ENCODE peak calls at places on chromosomes 12 and 14, in five cellular contexts. M, K, R, A and O are unnamed samples.

GRCh38 chr12:53098982-53099651 is 1.6 kb downstream of the IGFBP6 start:
- DNase-seq in A (peak), R (peak), M (peak), K (peak), O (peak)

GRCh38 chr14:77065851-77066554 is 32.1 kb upstream of the CIPC start:
- DNase-seq in R (no peak), A (no peak), K (no peak), M (no peak), O (no peak)

GRCh38 chr14:87952307-87953094 is 40.5 kb downstream of the GALC start:
- DNase-seq in K (no peak), R (no peak), M (no peak), A (no peak), O (peak)

GRCh38 chr12:3160081-3160480 is 82.9 kb downstream of the TSPAN9 start:
- DNase-seq in K (no peak), M (no peak), R (peak), A (no peak), O (no peak)

GRCh38 chr12:91590991-91591987 is 408.7 kb upstream of the DCN start:
- DNase-seq in M (no peak), A (no peak), R (no peak), K (no peak), O (no peak)

GRCh38 chr14:57982802-57983201 is 116.9 kb upstream of the SLC35F4 start:
- DNase-seq in K (no peak), M (no peak), A (no peak), R (peak), O (no peak)

GRCh38 chr12:51954465-51955361 is 3.2 kb downstream of the ACVR1B start:
- DNase-seq in M (no peak), R (peak), K (no peak), A (no peak), O (no peak)

GRCh38 chr12:93518725-93519124 is 51.4 kb downstream of the MRPL42 start:
- DNase-seq in A (no peak), M (no peak), R (peak), K (no peak), O (peak)

GRCh38 chr14:61326847-61327246 is 5.5 kb downstream of the PRKCH start:
- DNase-seq in K (no peak), R (peak), A (no peak), M (peak), O (no peak)

GRCh38 chr12:5665615-5666014 is 233.7 kb downstream of the NTF3 start:
- DNase-seq in R (no peak), K (no peak), A (no peak), M (no peak), O (peak)

GRCh38 chr12:6953417-6954315 is 2.5 kb downstream of the PTPN6 start:
- DNase-seq in K (no peak), M (no peak), R (peak), A (peak), O (peak)

GRCh38 chr12:82672811-82673495 is 13.8 kb upstream of the TMTC2 start:
- DNase-seq in A (no peak), M (no peak), K (no peak), R (peak), O (peak)

GRCh38 chr14:53093206-53093605 is 59.9 kb downstream of the DDHD1 start:
- DNase-seq in M (no peak), K (no peak), A (no peak), R (peak), O (no peak)

GRCh38 chr14:94306047-94306978 is 13.2 kb upstream of the SERPINA10 start:
- DNase-seq in M (no peak), R (no peak), K (no peak), A (no peak), O (no peak)

GRCh38 chr12:7068240-7068993 is 7.9 kb downstream of the C1S start:
- DNase-seq in M (no peak), K (no peak), A (no peak), R (peak), O (no peak)

GRCh38 chr12:51751657-51752056 is 96.9 kb downstream of the FIGNL2 start:
- DNase-seq in A (no peak), M (peak), R (peak), K (peak), O (no peak)

GRCh38 chr14:92690171-92691011 is 58.0 kb downstream of the LGMN start:
- DNase-seq in R (peak), K (no peak), A (no peak), M (no peak), O (no peak)

GRCh38 chr14:71713061-71713850 is 219.0 kb upstream of the RGS6 start:
- DNase-seq in K (no peak), M (no peak), R (no peak), A (no peak), O (peak)

GRCh38 chr14:77271113-77271710 is at the start of gene NGB:
- DNase-seq in M (no peak), R (no peak), K (no peak), A (no peak), O (no peak)

GRCh38 chr12:40152783-40153383 is 47.0 kb upstream of the SLC2A13 start:
- DNase-seq in K (no peak), R (peak), A (peak), M (no peak), O (peak)

GRCh38 chr12:2575245-2575644 is 219.5 kb upstream of the FKBP4 start:
- DNase-seq in A (no peak), R (no peak), K (no peak), M (no peak), O (no peak)

GRCh38 chr12:104722541-104723534 is 235.3 kb downstream of the SLC41A2 start:
- DNase-seq in A (no peak), K (no peak), R (no peak), M (no peak), O (no peak)

GRCh38 chr12:11652351-11653040 is 3.0 kb downstream of the ETV6 start:
- DNase-seq in M (no peak), K (no peak), R (peak), A (no peak), O (peak)

GRCh38 chr12:13095266-13095995 is 8.0 kb downstream of the GSG1 start:
- DNase-seq in K (no peak), M (no peak), A (no peak), R (no peak), O (no peak)

GRCh38 chr12:118436002-118436724 is 59.8 kb downstream of the SUDS3 start:
- DNase-seq in A (no peak), M (no peak), R (no peak), K (no peak), O (no peak)

GRCh38 chr12:34398366-34398705 is 376.0 kb downstream of the ALG10 start:
- DNase-seq in A (no peak), R (no peak), K (no peak), M (no peak), O (no peak)

GRCh38 chr12:105064564-105065222 is 19.6 kb downstream of the ALDH1L2 start:
- DNase-seq in K (no peak), M (no peak), R (no peak), A (no peak), O (no peak)

GRCh38 chr12:77946541-77947021 is 115.9 kb downstream of the NAV3 start:
- DNase-seq in K (no peak), A (no peak), R (peak), M (no peak), O (peak)

GRCh38 chr14:100691395-100692025 is 35.2 kb upstream of the DLK1 start:
- DNase-seq in M (no peak), R (no peak), A (no peak), K (no peak), O (no peak)

GRCh38 chr12:123886931-123887582 is 85.6 kb downstream of the CCDC92 start:
- DNase-seq in K (no peak), M (no peak), A (no peak), R (no peak), O (no peak)

GRCh38 chr12:12881495-12881894 is 9.9 kb upstream of the GPRC5A start:
- DNase-seq in M (no peak), A (no peak), R (peak), K (no peak), O (no peak)

GRCh38 chr14:61196792-61197191 is 84.3 kb downstream of the TMEM30B start:
- DNase-seq in R (peak), A (no peak), M (no peak), K (no peak), O (no peak)

GRCh38 chr12:15858348-15858747 is 23.8 kb upstream of the STRAP start:
- DNase-seq in R (no peak), A (no peak), M (no peak), K (no peak), O (no peak)

GRCh38 chr12:103499571-103499970 is 3.8 kb upstream of the C12orf42 start:
- DNase-seq in R (no peak), M (no peak), A (no peak), K (no peak), O (peak)

GRCh38 chr12:69925291-69925690 is 100.3 kb downstream of the MYRFL start:
- DNase-seq in R (no peak), K (no peak), M (no peak), A (no peak), O (no peak)

GRCh38 chr14:100616854-100617714 is 29.9 kb upstream of the BEGAIN start:
- DNase-seq in A (no peak), M (peak), K (no peak), R (no peak), O (no peak)